ENCODE peak calls at places on chromosomes 12 and 14, in four cellular contexts. C is left kidney; W is tibial artery; U is activated T-helper 9 cell treated with anti-CD3 and anti-CD28 coated beads, Interleukin-2, amount 50 U/mL, for 16 hours. J is an unnamed sample.

GRCh38 chr12:6551063-6551461 is 4.8 kb downstream of the IFFO1 start:
- DNase-seq in C (no peak), W (peak; percentile 81), U (no peak), J (no peak)

GRCh38 chr12:13208533-13209278 is 12.2 kb downstream of the EMP1 start:
- DNase-seq in C (peak; percentile 61), W (no peak), U (no peak), J (peak; percentile 79)

GRCh38 chr12:116366456-116366776 is 88.9 kb upstream of the MED13L start:
- DNase-seq in C (peak; percentile 54), W (no peak), U (no peak), J (no peak)

GRCh38 chr14:90782892-90783291 is 33.3 kb downstream of the TTC7B start:
- DNase-seq in C (no peak), W (no peak), U (no peak), J (no peak)

GRCh38 chr12:113198286-113198685 is 12.8 kb downstream of the RITA1 start:
- DNase-seq in C (peak; percentile 62), W (no peak), U (no peak), J (no peak)

GRCh38 chr12:1606021-1606622 is 11.7 kb upstream of the FBXL14 start:
- DNase-seq in C (peak; percentile 55), W (peak; percentile 92), U (peak; percentile 72), J (peak; percentile 83)

GRCh38 chr14:22870811-22871199 is 735 bp upstream of the LRP10 start:
- DNase-seq in C (no peak), W (no peak), U (no peak), J (no peak)

GRCh38 chr12:120117961-120118709 is 1.6 kb upstream of the RAB35 start:
- DNase-seq in C (peak; percentile 18), W (no peak), U (no peak), J (peak; percentile 88)

GRCh38 chr14:96417254-96417653 is 25.3 kb downstream of the AK7 start:
- DNase-seq in C (no peak), W (no peak), U (no peak), J (no peak)

GRCh38 chr12:96425321-96425720 is 25.1 kb upstream of the CDK17 start:
- DNase-seq in C (no peak), W (no peak), U (no peak), J (peak; percentile 85)

GRCh38 chr14:37318938-37319337 is 121.2 kb downstream of the MIPOL1 start:
- DNase-seq in C (no peak), W (no peak), U (no peak), J (no peak)

GRCh38 chr12:58564721-58565120 is 355.6 kb downstream of the LRIG3 start:
- DNase-seq in C (peak; percentile 30), W (no peak), U (no peak), J (peak; percentile 40)

GRCh38 chr12:7857916-7858315 is 14.8 kb downstream of the SLC2A14 start:
- DNase-seq in C (no peak), W (no peak), U (no peak), J (no peak)

GRCh38 chr12:116520801-116521471 is 38.2 kb upstream of the MAP1LC3B2 start:
- DNase-seq in C (peak; percentile 82), W (no peak), U (no peak), J (peak; percentile 59)

GRCh38 chr14:24427537-24428508 is 1.6 kb downstream of the CBLN3 start:
- DNase-seq in C (no peak), W (no peak), U (no peak), J (no peak)

GRCh38 chr14:98189077-98189476 is 1082.9 kb downstream of the BCL11B start:
- DNase-seq in C (no peak), W (no peak), U (no peak), J (no peak)

GRCh38 chr12:85866929-85867776 is 6.9 kb upstream of the NTS start:
- DNase-seq in C (peak; percentile 81), W (no peak), U (no peak), J (peak; percentile 61)

GRCh38 chr12:94198469-94198868 is 50.1 kb downstream of the PLXNC1 start:
- DNase-seq in C (no peak), W (no peak), U (no peak), J (no peak)

GRCh38 chr12:31591308-31591901 is 469 bp upstream of the DENND5B start:
- DNase-seq in C (peak; percentile 85), W (no peak), U (no peak), J (peak; percentile 73)

GRCh38 chr14:91059576-91060471 is 617 bp downstream of the RPS6KA5 start:
- DNase-seq in C (peak; percentile 77), W (peak; percentile 28), U (peak; percentile 62), J (no peak)

GRCh38 chr12:107320031-107320928 is 226.9 kb upstream of the CRY1 start:
- DNase-seq in C (peak; percentile 80), W (no peak), U (peak; percentile 74), J (peak; percentile 9)

GRCh38 chr12:29863665-29864064 is 79.9 kb upstream of the TMTC1 start:
- DNase-seq in C (no peak), W (no peak), U (no peak), J (no peak)

GRCh38 chr12:65930114-65930828 is 106.0 kb downstream of the HMGA2 start:
- DNase-seq in C (peak; percentile 71), W (no peak), U (no peak), J (no peak)

GRCh38 chr12:50221228-50222008 is 54.2 kb upstream of the CERS5 start:
- DNase-seq in C (peak; percentile 83), W (no peak), U (no peak), J (peak; percentile 93)

GRCh38 chr12:95358111-95359083 is 115.6 kb upstream of the METAP2 start:
- DNase-seq in C (no peak), W (no peak), U (no peak), J (peak; percentile 36)

GRCh38 chr14:68460541-68460940 is 332.3 kb downstream of the ZFP36L1 start:
- DNase-seq in C (no peak), W (peak; percentile 85), U (no peak), J (no peak)

GRCh38 chr12:32159381-32159780 is 52.7 kb downstream of the BICD1 start:
- DNase-seq in C (no peak), W (no peak), U (no peak), J (no peak)

GRCh38 chr14:53793790-53794560 is 162.7 kb downstream of the BMP4 start:
- DNase-seq in C (peak; percentile 43), W (peak; percentile 32), U (no peak), J (peak; percentile 69)

GRCh38 chr12:113128802-113129663 is 6.5 kb downstream of the RASAL1 start:
- DNase-seq in C (no peak), W (no peak), U (no peak), J (no peak)

GRCh38 chr14:68506645-68507405 is 286.0 kb downstream of the ZFP36L1 start:
- DNase-seq in C (peak; percentile 43), W (no peak), U (no peak), J (no peak)

GRCh38 chr14:93976477-93977057 is at the start of gene ASB2:
- DNase-seq in C (no peak), W (peak; percentile 41), U (no peak), J (no peak)

GRCh38 chr12:14410841-14411569 is 45.5 kb downstream of the ATF7IP start:
- DNase-seq in C (no peak), W (no peak), U (no peak), J (peak; percentile 49)

GRCh38 chr12:34397591-34398365 is 375.5 kb downstream of the ALG10 start:
- DNase-seq in C (no peak), W (peak; percentile 15), U (no peak), J (no peak)

GRCh38 chr14:104293851-104294627 is 155.7 kb downstream of the KIF26A start:
- DNase-seq in C (no peak), W (peak; percentile 10), U (no peak), J (no peak)

GRCh38 chr14:64734990-64735389 is 30.8 kb downstream of the PLEKHG3 start:
- DNase-seq in C (peak; percentile 77), W (no peak), U (no peak), J (peak; percentile 42)

GRCh38 chr14:101410126-101410525 is 151.2 kb upstream of the DIO3 start:
- DNase-seq in C (no peak), W (no peak), U (no peak), J (no peak)

GRCh38 chr12:129115558-129115957 is 262.3 kb downstream of the GLT1D1 start:
- DNase-seq in C (no peak), W (no peak), U (no peak), J (no peak)

GRCh38 chr12:2013527-2014223 is 9.4 kb upstream of the DCP1B start:
- DNase-seq in C (peak; percentile 78), W (peak; percentile 28), U (no peak), J (peak; percentile 85)